ENCODE peak calls at places on chromosomes 2 and 18, in four cellular contexts. One of them, this sample, is unnamed.

GRCh38 chr2:215830313-215830712 is 183.0 kb downstream of the MREG start:
- DNase-seq in GM12878: no peak
- DNase-seq in H1: no peak
- DNase-seq in HepG2: peak
- DNase-seq in this sample: peak

GRCh38 chr2:199485732-199486335 is 28.1 kb upstream of the SATB2 start:
- DNase-seq in H1: peak
- DNase-seq in HepG2: peak
- DNase-seq in GM12878: no peak
- DNase-seq in this sample: peak

GRCh38 chr18:58544616-58545337 is 84.1 kb downstream of the ALPK2 start:
- DNase-seq in H1: no peak
- DNase-seq in HepG2: no peak
- DNase-seq in GM12878: no peak
- DNase-seq in this sample: no peak

GRCh38 chr2:108363048-108363899 is 14.5 kb upstream of the SULT1C4 start:
- DNase-seq in HepG2: no peak
- DNase-seq in GM12878: no peak
- DNase-seq in H1: no peak
- DNase-seq in this sample: no peak

GRCh38 chr2:29114841-29115609 is at the start of gene CLIP4:
- DNase-seq in GM12878: no peak
- DNase-seq in HepG2: no peak
- DNase-seq in H1: peak
- DNase-seq in this sample: peak

GRCh38 chr2:11998218-11998617 is 251.8 kb downstream of the LPIN1 start:
- DNase-seq in GM12878: peak
- DNase-seq in H1: no peak
- DNase-seq in HepG2: no peak
- DNase-seq in this sample: no peak

GRCh38 chr2:171545086-171545485 is 22.8 kb downstream of the CYBRD1 start:
- DNase-seq in GM12878: no peak
- DNase-seq in H1: no peak
- DNase-seq in HepG2: no peak
- DNase-seq in this sample: no peak

GRCh38 chr2:236236559-236237450 is 27.4 kb downstream of the ASB18 start:
- DNase-seq in HepG2: no peak
- DNase-seq in GM12878: no peak
- DNase-seq in H1: peak
- DNase-seq in this sample: no peak

GRCh38 chr2:129877795-129878775 is 101.4 kb upstream of the RAB6C start:
- DNase-seq in H1: peak
- DNase-seq in HepG2: no peak
- DNase-seq in GM12878: no peak
- DNase-seq in this sample: no peak

GRCh38 chr2:180983468-180984388 is 3.3 kb downstream of the UBE2E3 start:
- DNase-seq in H1: no peak
- DNase-seq in HepG2: peak
- DNase-seq in GM12878: no peak
- DNase-seq in this sample: peak

GRCh38 chr18:48902023-48902855 is 48.5 kb downstream of the SMAD7 start:
- DNase-seq in GM12878: no peak
- DNase-seq in HepG2: peak
- DNase-seq in H1: no peak
- DNase-seq in this sample: peak

GRCh38 chr18:40215981-40216380 is 1739.1 kb upstream of the PIK3C3 start:
- DNase-seq in GM12878: no peak
- DNase-seq in H1: no peak
- DNase-seq in HepG2: no peak
- DNase-seq in this sample: no peak

GRCh38 chr2:237122214-237122666 is 36.6 kb downstream of the COPS8 start:
- DNase-seq in H1: peak
- DNase-seq in GM12878: no peak
- DNase-seq in HepG2: peak
- DNase-seq in this sample: peak

GRCh38 chr2:47519604-47520301 is 116.8 kb downstream of the MSH2 start:
- DNase-seq in H1: no peak
- DNase-seq in HepG2: no peak
- DNase-seq in GM12878: no peak
- DNase-seq in this sample: no peak

GRCh38 chr2:238113611-238114010 is 13.5 kb downstream of the ESPNL start:
- DNase-seq in GM12878: no peak
- DNase-seq in HepG2: no peak
- DNase-seq in H1: no peak
- DNase-seq in this sample: no peak

GRCh38 chr2:227566012-227566411 is 32.7 kb upstream of the SCYGR2 start:
- DNase-seq in HepG2: no peak
- DNase-seq in GM12878: no peak
- DNase-seq in H1: no peak
- DNase-seq in this sample: no peak

GRCh38 chr2:1617425-1618021 is 126.8 kb downstream of the PXDN start:
- DNase-seq in GM12878: no peak
- DNase-seq in H1: no peak
- DNase-seq in HepG2: no peak
- DNase-seq in this sample: no peak

GRCh38 chr18:57906852-57907251 is 103.7 kb upstream of the ATP8B1 start:
- DNase-seq in GM12878: no peak
- DNase-seq in H1: peak
- DNase-seq in HepG2: no peak
- DNase-seq in this sample: no peak

GRCh38 chr2:31580321-31581117 is at the start of gene SRD5A2:
- DNase-seq in GM12878: no peak
- DNase-seq in H1: peak
- DNase-seq in HepG2: no peak
- DNase-seq in this sample: no peak

GRCh38 chr2:163155279-163155883 is 316.8 kb upstream of the KCNH7 start:
- DNase-seq in H1: no peak
- DNase-seq in GM12878: peak
- DNase-seq in HepG2: peak
- DNase-seq in this sample: peak

GRCh38 chr2:48316753-48317750 is 212.9 kb upstream of the STON1 start:
- DNase-seq in H1: no peak
- DNase-seq in HepG2: no peak
- DNase-seq in GM12878: no peak
- DNase-seq in this sample: no peak

GRCh38 chr2:145597011-145597410 is 1077.1 kb upstream of the ZEB2 start:
- DNase-seq in H1: no peak
- DNase-seq in HepG2: no peak
- DNase-seq in GM12878: no peak
- DNase-seq in this sample: no peak

GRCh38 chr2:145597809-145598208 is 1077.9 kb upstream of the ZEB2 start:
- DNase-seq in GM12878: no peak
- DNase-seq in H1: no peak
- DNase-seq in HepG2: no peak
- DNase-seq in this sample: no peak

GRCh38 chr2:145599761-145600160 is 1079.8 kb upstream of the ZEB2 start:
- DNase-seq in H1: no peak
- DNase-seq in HepG2: no peak
- DNase-seq in GM12878: no peak
- DNase-seq in this sample: no peak

GRCh38 chr2:145601306-145601925 is 1081.5 kb upstream of the ZEB2 start:
- DNase-seq in H1: no peak
- DNase-seq in HepG2: no peak
- DNase-seq in GM12878: no peak
- DNase-seq in this sample: no peak

GRCh38 chr2:145598434-145598833 is 1078.5 kb upstream of the ZEB2 start:
- DNase-seq in GM12878: no peak
- DNase-seq in HepG2: no peak
- DNase-seq in H1: no peak
- DNase-seq in this sample: no peak
- TF ChIP-seq CBX5 in GM12878: no peak
- TF ChIP-seq CBX5 in HepG2: no peak
- TF ChIP-seq CBX5 in H1: no peak
- TF ChIP-seq CBX5 in this sample: no peak

DNA sequence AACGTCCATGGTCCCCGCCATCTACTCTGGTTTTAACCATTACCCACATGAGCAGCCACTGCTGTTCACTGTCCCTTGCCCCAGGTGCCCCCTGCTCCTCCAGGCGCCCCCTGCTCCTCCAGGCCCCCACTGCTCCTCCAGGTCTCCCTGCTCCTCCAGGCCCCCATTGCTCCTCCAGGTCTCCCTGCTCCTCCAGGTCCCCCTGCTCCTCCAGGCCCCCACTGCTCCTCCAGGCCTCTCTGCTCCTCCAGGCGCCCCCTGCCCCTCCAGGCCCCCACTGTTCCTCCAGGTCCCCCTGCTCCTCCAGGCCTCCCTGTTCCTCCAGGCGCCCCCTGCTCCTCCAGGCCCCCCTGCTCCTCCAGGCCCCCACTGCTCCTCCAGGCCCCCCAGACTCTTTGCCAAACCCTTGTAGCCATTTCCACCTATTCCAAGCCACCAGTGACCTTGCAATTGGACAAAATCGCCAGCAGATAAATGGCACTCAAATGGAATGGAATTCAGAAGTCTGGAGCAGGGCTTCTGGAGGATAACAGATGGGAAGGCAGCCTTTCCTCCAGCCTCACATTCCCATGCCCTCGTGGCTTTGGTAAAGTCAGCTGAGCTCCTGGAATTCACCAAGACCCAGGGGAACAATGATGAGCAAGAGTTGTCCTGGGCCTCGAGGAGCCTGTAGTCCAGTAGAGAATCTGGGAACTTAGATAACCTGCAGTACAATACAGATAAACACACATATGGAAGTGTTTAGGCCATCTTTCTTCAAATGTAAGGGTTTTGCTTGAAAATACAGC is 13.3 kb upstream of the RPL31 start:
- DNase-seq in H1: no peak
- DNase-seq in GM12878: no peak
- DNase-seq in HepG2: no peak
- DNase-seq in this sample: no peak
- TF ChIP-seq CBX5 in H1: no peak
- TF ChIP-seq CBX5 in GM12878: no peak
- TF ChIP-seq CBX5 in HepG2: no peak
- TF ChIP-seq CBX5 in this sample: no peak

GRCh38 chr2:120735750-120736170 is at the start of gene GLI2:
- DNase-seq in HepG2: peak
- DNase-seq in H1: peak
- DNase-seq in GM12878: no peak
- DNase-seq in this sample: peak
- TF ChIP-seq CBX5 in HepG2: no peak
- TF ChIP-seq CBX5 in H1: no peak
- TF ChIP-seq CBX5 in GM12878: no peak
- TF ChIP-seq CBX5 in this sample: no peak

GRCh38 chr2:105683145-105683544 is 61.6 kb upstream of the NCK2 start:
- DNase-seq in GM12878: no peak
- DNase-seq in HepG2: no peak
- DNase-seq in H1: no peak
- DNase-seq in this sample: no peak
- TF ChIP-seq CBX5 in GM12878: no peak
- TF ChIP-seq CBX5 in HepG2: no peak
- TF ChIP-seq CBX5 in H1: no peak
- TF ChIP-seq CBX5 in this sample: no peak

GRCh38 chr2:96868555-96869280 is 1.2 kb downstream of the SEMA4C start:
- DNase-seq in GM12878: peak
- DNase-seq in HepG2: peak
- DNase-seq in H1: peak
- DNase-seq in this sample: peak

GRCh38 chr2:96867756-96868554 is 1.9 kb downstream of the SEMA4C start:
- DNase-seq in HepG2: no peak
- DNase-seq in GM12878: no peak
- DNase-seq in H1: no peak
- DNase-seq in this sample: no peak

GRCh38 chr2:96869281-96869823 is 528 bp downstream of the SEMA4C start:
- DNase-seq in HepG2: peak
- DNase-seq in GM12878: no peak
- DNase-seq in H1: peak
- DNase-seq in this sample: no peak

GRCh38 chr2:96870631-96871255 is 863 bp upstream of the SEMA4C start:
- DNase-seq in H1: no peak
- DNase-seq in GM12878: no peak
- DNase-seq in HepG2: no peak
- DNase-seq in this sample: no peak

DNA sequence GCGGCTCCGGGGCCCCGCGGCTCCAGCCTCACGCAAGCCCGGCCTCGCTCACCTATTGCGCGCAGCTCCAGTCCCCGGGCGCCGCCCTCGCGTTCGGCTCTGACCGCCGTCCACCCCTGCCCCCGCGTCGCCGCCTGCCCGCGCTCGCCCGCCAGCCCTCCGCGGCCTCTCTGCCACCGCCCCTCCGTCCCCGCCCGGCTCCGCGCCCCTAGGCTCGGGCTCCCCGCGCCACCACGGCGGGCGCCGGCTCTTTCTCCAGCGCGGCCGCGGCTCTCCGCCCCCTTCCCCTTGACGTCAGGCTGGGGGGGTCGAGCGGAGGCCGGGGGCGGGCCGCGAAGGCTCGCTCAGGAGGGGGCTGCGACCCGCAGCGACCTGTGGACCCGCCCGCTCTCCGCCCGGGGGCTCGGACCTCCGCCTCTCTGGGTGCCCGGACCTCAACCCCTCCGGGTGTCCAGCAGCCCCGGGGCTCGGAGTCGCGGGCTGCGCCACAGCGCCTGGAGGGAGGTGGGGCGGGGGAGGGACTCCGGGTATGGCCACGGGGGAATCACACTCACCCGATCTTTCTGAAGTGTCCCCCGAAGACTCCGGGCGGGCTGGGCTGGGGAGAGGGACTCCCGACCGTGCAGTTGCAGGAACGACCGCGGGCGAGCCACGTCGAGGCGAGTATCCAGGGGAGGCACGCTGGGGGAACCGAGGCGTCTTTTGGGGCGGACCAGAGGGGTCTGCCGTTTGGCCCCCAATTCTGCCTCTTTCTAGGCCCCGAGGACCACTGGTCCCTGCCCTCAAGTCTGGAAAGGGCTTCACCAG is at the start of gene SEMA4C:
- DNase-seq in GM12878: no peak
- DNase-seq in HepG2: no peak
- DNase-seq in H1: peak
- DNase-seq in this sample: peak
- TF ChIP-seq CBX5 in GM12878: no peak
- TF ChIP-seq CBX5 in HepG2: no peak
- TF ChIP-seq CBX5 in H1: no peak
- TF ChIP-seq CBX5 in this sample: no peak